ENCODE peak calls at places on chromosomes 13 and 19, in ten cellular contexts. I is CD4-positive, CD25-positive, alpha-beta regulatory T cell; M is ascending aorta; F is activated naive CD4-positive, alpha-beta T cell; L is astrocyte of the hippocampus; V is AG04450; Y is heart right ventricle; J is mucosa of descending colon; R is hippocampal formation; W is H7. S is an unnamed sample.

GRCh38 chr13:30690282-30691188 is 44.8 kb upstream of the ALOX5AP start:
- DNase-seq in I (no peak), M (peak), F (no peak), L (peak), V (peak), Y (peak), J (peak), R (no peak), W (no peak), S (peak)

GRCh38 chr13:50691682-50692263 is 151.7 kb downstream of the DLEU7 start:
- DNase-seq in I (no peak), M (no peak), F (no peak), L (peak), V (no peak), Y (no peak), J (no peak), R (no peak), W (no peak), S (no peak)

GRCh38 chr13:34321986-34322385 is 504.0 kb downstream of the RFC3 start:
- DNase-seq in I (no peak), M (no peak), F (no peak), L (no peak), V (no peak), Y (no peak), J (no peak), R (no peak), W (no peak), S (no peak)

GRCh38 chr19:28505933-28506332 is 707.0 kb downstream of the UQCRFS1 start:
- DNase-seq in I (no peak), M (no peak), F (no peak), L (no peak), V (no peak), Y (no peak), J (no peak), R (no peak), W (no peak), S (no peak)

GRCh38 chr13:20873348-20873747 is 29.2 kb downstream of the XPO4 start:
- DNase-seq in I (no peak), M (no peak), F (no peak), L (peak), V (no peak), Y (no peak), J (no peak), R (no peak), W (no peak), S (no peak)

GRCh38 chr13:79792716-79793115 is 311.8 kb downstream of the NDFIP2 start:
- DNase-seq in I (no peak), M (no peak), F (no peak), L (no peak), V (no peak), Y (no peak), J (no peak), R (no peak), W (no peak), S (no peak)

GRCh38 chr19:17942181-17942580 is 9.4 kb downstream of the CCDC124 start:
- DNase-seq in I (no peak), M (no peak), F (no peak), L (no peak), V (no peak), Y (no peak), J (no peak), R (no peak), W (peak), S (no peak)

GRCh38 chr19:57620673-57621348 is 6.8 kb downstream of the ZNF134 start:
- DNase-seq in I (no peak), M (no peak), F (no peak), L (peak), V (no peak), Y (no peak), J (no peak), R (no peak), W (no peak), S (peak)

GRCh38 chr19:57477191-57478008 is at the start of gene ZNF772:
- DNase-seq in I (peak), M (peak), F (peak), L (peak), V (peak), Y (peak), J (peak), R (peak), W (peak), S (peak)

GRCh38 chr13:45773236-45773635 is 71.1 kb downstream of the CBY2 start:
- DNase-seq in I (no peak), M (no peak), F (no peak), L (no peak), V (peak), Y (no peak), J (no peak), R (no peak), W (no peak), S (peak)

GRCh38 chr13:74250738-74251190 is 116.6 kb upstream of the KLF12 start:
- DNase-seq in I (no peak), M (no peak), F (no peak), L (peak), V (no peak), Y (no peak), J (no peak), R (no peak), W (no peak), S (peak)

GRCh38 chr13:91546865-91547264 is 148.4 kb downstream of the GPC5 start:
- DNase-seq in I (no peak), M (no peak), F (no peak), L (no peak), V (no peak), Y (no peak), J (no peak), R (no peak), W (no peak), S (no peak)

GRCh38 chr19:52687658-52688057 is 47.2 kb downstream of the ZNF611 start:
- DNase-seq in I (no peak), M (no peak), F (no peak), L (no peak), V (no peak), Y (no peak), J (no peak), R (no peak), W (no peak), S (no peak)

GRCh38 chr13:111259058-111259457 is 61.4 kb upstream of the TEX29 start:
- DNase-seq in I (no peak), M (no peak), F (no peak), L (no peak), V (no peak), Y (no peak), J (no peak), R (no peak), W (no peak), S (no peak)

GRCh38 chr13:97018029-97018819 is 23.9 kb upstream of the OXGR1 start:
- DNase-seq in I (peak), M (no peak), F (no peak), L (peak), V (peak), Y (no peak), J (no peak), R (peak), W (peak), S (peak)

GRCh38 chr13:98496239-98496668 is 80.7 kb downstream of the STK24 start:
- DNase-seq in I (no peak), M (no peak), F (no peak), L (no peak), V (no peak), Y (no peak), J (no peak), R (no peak), W (no peak), S (no peak)